ENCODE peak calls at places on chromosomes 12 and 14, in four cellular contexts. U, I, Q and H are unnamed samples.

GRCh38 chr14:100708349-100709217 is 18.1 kb upstream of the DLK1 start:
- DNase-seq in Q (peak; percentile 93), I (no peak), U (peak; percentile 77), H (no peak)

GRCh38 chr14:64612021-64612380 is 62.2 kb downstream of the PPP1R36 start:
- DNase-seq in U (no peak), Q (no peak), I (no peak), H (no peak)

GRCh38 chr12:101743724-101744472 is 4.6 kb upstream of the SYCP3 start:
- DNase-seq in I (no peak), Q (no peak), U (no peak), H (no peak)

GRCh38 chr14:104403421-104404220 is 175.9 kb upstream of the C14orf180 start:
- DNase-seq in Q (no peak), I (no peak), U (no peak), H (no peak)

GRCh38 chr12:71639341-71639760 is 24.3 kb downstream of the ZFC3H1 start:
- DNase-seq in Q (no peak), U (no peak), I (no peak), H (no peak)

GRCh38 chr12:68784015-68784414 is 24.0 kb upstream of the MDM2 start:
- DNase-seq in I (no peak), Q (no peak), U (no peak), H (no peak)

GRCh38 chr14:74035556-74035955 is 16.4 kb downstream of the BBOF1 start:
- DNase-seq in I (no peak), U (no peak), Q (no peak), H (no peak)

GRCh38 chr12:39123580-39123979 is 218.2 kb upstream of the CPNE8 start:
- DNase-seq in I (no peak), U (no peak), Q (no peak), H (no peak)

GRCh38 chr12:42235426-42235825 is 2.6 kb downstream of the YAF2 start:
- DNase-seq in I (no peak), U (no peak), Q (no peak), H (no peak)

GRCh38 chr14:74573421-74574091 is 38.5 kb downstream of the LTBP2 start:
- DNase-seq in Q (no peak), U (no peak), I (no peak), H (no peak)

GRCh38 chr14:61282746-61283145 is 1.6 kb upstream of the TMEM30B start:
- DNase-seq in Q (no peak), U (no peak), I (no peak), H (no peak)

GRCh38 chr14:92540472-92541048 is 27.0 kb downstream of the RIN3 start:
- DNase-seq in U (peak; percentile 87), Q (peak; percentile 95), I (no peak), H (no peak)

GRCh38 chr12:131527092-131527491 is 183.8 kb upstream of the SFSWAP start:
- DNase-seq in U (no peak), I (no peak), Q (no peak), H (no peak)

GRCh38 chr12:64824130-64824499 is 332 bp upstream of the TBC1D30 start:
- DNase-seq in Q (no peak), U (no peak), I (no peak), H (no peak)

GRCh38 chr14:105776924-105777323 is 250.5 kb downstream of the TMEM121 start:
- DNase-seq in I (no peak), Q (no peak), U (no peak), H (no peak)

GRCh38 chr12:44314007-44314500 is 478.2 kb downstream of the TMEM117 start:
- DNase-seq in U (no peak), Q (no peak), I (no peak), H (no peak)

GRCh38 chr14:101849125-101849524 is 87.6 kb downstream of the PPP2R5C start:
- DNase-seq in Q (no peak), U (no peak), I (no peak), H (no peak)

GRCh38 chr14:59275668-59276067 is 87.2 kb downstream of the DAAM1 start:
- DNase-seq in U (no peak), Q (no peak), I (no peak), H (no peak)

GRCh38 chr14:77033622-77034521 is 5.4 kb upstream of the IRF2BPL start:
- DNase-seq in Q (peak; percentile 84), I (peak; percentile 72), U (peak; percentile 90), H (peak; percentile 47)

GRCh38 chr12:45355750-45356149 is 139.9 kb downstream of the ANO6 start:
- DNase-seq in Q (no peak), U (no peak), I (no peak), H (no peak)

GRCh38 chr14:49898485-49898884 is 5.6 kb downstream of the ARF6 start:
- DNase-seq in U (no peak), I (no peak), Q (no peak), H (no peak)
- H3K4me3 ChIP-seq in U (no peak overlapping the region), I (peak overlapping the region; percentile 58), Q (no peak overlapping the region), H (peak overlapping the region; percentile 32)

DNA sequence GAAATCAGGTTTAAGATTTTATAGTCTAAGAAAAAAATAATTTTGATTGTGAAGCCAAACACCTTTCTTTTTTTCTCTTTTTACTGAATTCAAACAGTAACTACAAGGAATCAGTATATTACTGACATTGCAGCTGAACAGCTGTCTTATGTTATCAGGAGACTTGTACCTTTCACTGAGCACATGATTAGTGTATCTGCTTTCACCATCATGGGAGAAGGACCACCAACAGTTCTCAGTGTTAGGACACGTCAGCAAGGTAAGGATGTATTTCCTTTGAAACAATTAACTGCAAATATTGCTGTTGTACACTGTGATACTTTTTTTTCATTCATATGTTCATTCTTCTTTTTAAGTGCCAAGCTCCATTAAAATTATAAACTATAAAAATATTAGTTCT is 50.8 kb downstream of the PTPRQ start:
- DNase-seq in Q (no peak), I (no peak), U (no peak), H (no peak)
- H3K4me1 ChIP-seq in Q (no peaks in the 10 kb centered on the region), I (no peaks in the 10 kb centered on the region), U (no peaks in the 10 kb centered on the region), H (no peaks in the 10 kb centered on the region)

DNA sequence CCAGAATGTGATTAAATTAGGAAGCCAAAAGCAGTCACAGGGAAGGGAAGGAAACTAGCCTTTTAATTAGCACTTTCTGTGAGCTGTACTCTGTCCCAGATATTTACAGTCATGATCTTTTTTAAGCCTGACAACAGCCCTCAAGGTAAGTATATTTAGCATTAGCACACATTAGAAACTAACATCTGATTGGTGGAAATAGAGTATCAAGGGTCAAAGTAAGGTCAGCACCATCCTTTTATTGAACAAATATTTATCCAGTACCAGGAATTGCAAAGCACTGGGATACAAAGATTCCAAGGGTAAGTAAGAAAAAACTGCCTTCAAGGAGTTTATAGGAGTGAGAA is 28.2 kb downstream of the RPGRIP1 start:
- DNase-seq in I (no peak), U (no peak), Q (no peak), H (no peak)
- H3K4me3 ChIP-seq in I (peak overlapping the region; percentile 45), U (no peak overlapping the region), Q (peak overlapping the region; percentile 2), H (peak overlapping the region; percentile 63)

GRCh38 chr12:67701121-67701520 is 52.6 kb downstream of the DYRK2 start:
- DNase-seq in I (no peak), U (no peak), Q (no peak), H (no peak)

GRCh38 chr12:67705394-67706370 is 57.1 kb downstream of the DYRK2 start:
- DNase-seq in U (no peak), I (no peak), Q (no peak), H (no peak)

GRCh38 chr12:67698711-67699603 is 50.4 kb downstream of the DYRK2 start:
- DNase-seq in I (peak; percentile 45), Q (no peak), U (no peak), H (peak; percentile 43)

GRCh38 chr12:67704071-67704470 is 55.5 kb downstream of the DYRK2 start:
- DNase-seq in I (no peak), U (no peak), Q (no peak), H (no peak)

GRCh38 chr12:67702136-67702535 is 53.6 kb downstream of the DYRK2 start:
- DNase-seq in U (no peak), Q (no peak), I (no peak), H (no peak)
- H3K4me1 ChIP-seq in U (no peaks in the 10 kb centered on the region), Q (no peaks in the 10 kb centered on the region), I (peaks cover 35% of the 10 kb centered on the region), H (peaks cover 20% of the 10 kb centered on the region)

GRCh38 chr12:24822121-24822899 is 126.6 kb downstream of the BCAT1 start:
- DNase-seq in I (no peak), U (no peak), Q (no peak), H (no peak)

GRCh38 chr12:24823808-24824515 is 124.9 kb downstream of the BCAT1 start:
- DNase-seq in U (no peak), Q (no peak), I (no peak), H (no peak)

GRCh38 chr12:24820872-24821271 is 128.0 kb downstream of the BCAT1 start:
- DNase-seq in U (no peak), Q (no peak), I (no peak), H (no peak)

GRCh38 chr12:24821691-24822090 is 127.2 kb downstream of the BCAT1 start:
- DNase-seq in I (no peak), U (no peak), Q (no peak), H (no peak)
- H3K4me3 ChIP-seq in I (no peak overlapping the region), U (no peak overlapping the region), Q (no peak overlapping the region), H (no peak overlapping the region)

DNA sequence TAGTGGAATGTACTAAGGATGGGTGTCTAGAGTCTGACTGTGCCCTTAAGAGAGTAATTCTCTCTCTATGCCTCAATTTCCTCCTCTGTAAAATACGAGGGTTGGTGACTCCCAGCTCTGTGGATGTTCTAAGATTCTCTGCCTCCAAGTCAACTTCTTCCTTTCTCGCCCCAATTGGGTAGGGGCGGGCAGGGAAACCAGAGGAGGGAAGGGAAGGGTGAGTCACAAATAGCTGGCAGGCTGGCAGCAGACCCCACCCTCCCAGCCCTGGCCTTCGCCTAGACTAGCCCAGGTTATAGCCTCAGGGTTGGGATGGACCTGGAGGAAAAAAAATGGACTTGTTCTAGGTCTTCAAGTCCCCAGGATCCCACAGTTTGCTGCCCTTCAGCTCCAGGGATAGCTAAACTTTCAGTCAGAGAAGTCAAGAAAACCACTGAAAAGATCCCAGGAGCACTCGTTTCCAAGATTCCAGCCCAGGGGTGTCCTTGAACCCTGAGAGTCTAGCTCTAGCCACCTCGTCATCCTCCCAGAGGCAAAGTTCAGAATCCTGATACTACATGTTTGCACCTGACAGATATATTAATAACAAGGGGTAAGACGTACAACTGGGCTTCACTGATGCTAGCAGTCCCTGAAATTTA is 2.3 kb downstream of the DGKA start:
- DNase-seq in U (peak; percentile 57), I (no peak), Q (no peak), H (no peak)
- H3K4me1 ChIP-seq in U (peaks cover 34% of the 10 kb centered on the region), I (peaks cover 79% of the 10 kb centered on the region), Q (peaks cover 15% of the 10 kb centered on the region), H (peaks cover 56% of the 10 kb centered on the region)

DNA sequence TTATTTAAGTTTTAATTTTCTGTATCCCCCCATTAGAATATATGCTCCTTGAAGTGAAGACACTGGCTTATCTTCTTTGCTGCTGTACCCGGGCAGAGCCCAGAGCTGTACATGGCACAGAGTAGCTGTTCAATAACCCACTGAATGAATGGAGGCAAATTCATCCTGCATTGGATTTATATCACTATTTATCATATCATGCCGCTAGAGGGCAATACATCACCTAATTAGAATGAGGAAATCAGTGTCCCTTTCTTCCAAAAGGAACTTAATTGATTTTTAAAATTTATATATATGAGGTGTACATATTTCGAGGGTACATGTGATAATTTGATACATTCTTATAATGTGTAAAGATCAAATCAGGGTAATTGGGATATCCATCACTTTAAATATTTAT is 89.2 kb upstream of the TMEM260 start:
- DNase-seq in U (no peak), Q (no peak), I (peak; percentile 23), H (no peak)
- H3K4me3 ChIP-seq in U (no peak overlapping the region), Q (no peak overlapping the region), I (no peak overlapping the region), H (no peak overlapping the region)

GRCh38 chr14:99559286-99559990 is 44.6 kb downstream of the CCDC85C start:
- DNase-seq in Q (no peak), U (no peak), I (no peak), H (no peak)
- H3K4me1 ChIP-seq in Q (peaks cover 14% of the 10 kb centered on the region), U (peaks cover 33% of the 10 kb centered on the region), I (no peaks in the 10 kb centered on the region), H (no peaks in the 10 kb centered on the region)